ENCODE peak calls at places on chromosome 1, in ten cellular contexts. One of them, this sample, is unnamed.

GRCh38 chr1:228339766-228340685 is 66.6 kb downstream of the TRIM11 start:
- DNase-seq in naive thymus-derived CD4-positive, alpha-beta T cell: no peak
- DNase-seq in right lobe of liver: peak
- DNase-seq in DMS53: no peak
- DNase-seq in stimulated activated CD4-positive, alpha-beta T cell treated with anti-CD3 and anti-CD28 coated beads, TNF-alpha, amount 100 ng/mL, for 4 hours: no peak
- DNase-seq in NCI-H146: no peak
- DNase-seq in NCI-H1092 treated with DMSO at 0.1 percent for 48 hours: no peak
- DNase-seq in GM23338: no peak
- DNase-seq in skeletal muscle cell: no peak
- DNase-seq in left ventricle myocardium inferior: no peak
- DNase-seq in this sample: no peak

GRCh38 chr1:14896381-14897079 is 257.0 kb upstream of the TMEM51 start:
- DNase-seq in left ventricle myocardium inferior: no peak
- DNase-seq in skeletal muscle cell: no peak
- DNase-seq in NCI-H1092 treated with DMSO at 0.1 percent for 48 hours: no peak
- DNase-seq in stimulated activated CD4-positive, alpha-beta T cell treated with anti-CD3 and anti-CD28 coated beads, TNF-alpha, amount 100 ng/mL, for 4 hours: no peak
- DNase-seq in DMS53: no peak
- DNase-seq in GM23338: no peak
- DNase-seq in naive thymus-derived CD4-positive, alpha-beta T cell: no peak
- DNase-seq in NCI-H146: no peak
- DNase-seq in right lobe of liver: no peak
- DNase-seq in this sample: no peak

GRCh38 chr1:68516066-68516465 is 19.2 kb upstream of the DEPDC1 start:
- DNase-seq in naive thymus-derived CD4-positive, alpha-beta T cell: no peak
- DNase-seq in NCI-H1092 treated with DMSO at 0.1 percent for 48 hours: no peak
- DNase-seq in left ventricle myocardium inferior: no peak
- DNase-seq in DMS53: no peak
- DNase-seq in stimulated activated CD4-positive, alpha-beta T cell treated with anti-CD3 and anti-CD28 coated beads, TNF-alpha, amount 100 ng/mL, for 4 hours: no peak
- DNase-seq in right lobe of liver: no peak
- DNase-seq in GM23338: no peak
- DNase-seq in NCI-H146: no peak
- DNase-seq in skeletal muscle cell: peak
- DNase-seq in this sample: no peak

GRCh38 chr1:231100393-231100792 is 60.3 kb upstream of the FAM89A start:
- DNase-seq in NCI-H146: no peak
- DNase-seq in NCI-H1092 treated with DMSO at 0.1 percent for 48 hours: peak
- DNase-seq in stimulated activated CD4-positive, alpha-beta T cell treated with anti-CD3 and anti-CD28 coated beads, TNF-alpha, amount 100 ng/mL, for 4 hours: no peak
- DNase-seq in naive thymus-derived CD4-positive, alpha-beta T cell: no peak
- DNase-seq in GM23338: no peak
- DNase-seq in right lobe of liver: no peak
- DNase-seq in DMS53: no peak
- DNase-seq in left ventricle myocardium inferior: no peak
- DNase-seq in skeletal muscle cell: no peak
- DNase-seq in this sample: peak

GRCh38 chr1:196997428-196997827 is 20.1 kb downstream of the CFHR5 start:
- DNase-seq in GM23338: peak
- DNase-seq in DMS53: no peak
- DNase-seq in NCI-H1092 treated with DMSO at 0.1 percent for 48 hours: no peak
- DNase-seq in NCI-H146: no peak
- DNase-seq in naive thymus-derived CD4-positive, alpha-beta T cell: no peak
- DNase-seq in left ventricle myocardium inferior: no peak
- DNase-seq in right lobe of liver: no peak
- DNase-seq in skeletal muscle cell: peak
- DNase-seq in stimulated activated CD4-positive, alpha-beta T cell treated with anti-CD3 and anti-CD28 coated beads, TNF-alpha, amount 100 ng/mL, for 4 hours: no peak
- DNase-seq in this sample: no peak

GRCh38 chr1:2415801-2416208 is 3.4 kb upstream of the PEX10 start:
- DNase-seq in skeletal muscle cell: no peak
- DNase-seq in DMS53: peak
- DNase-seq in stimulated activated CD4-positive, alpha-beta T cell treated with anti-CD3 and anti-CD28 coated beads, TNF-alpha, amount 100 ng/mL, for 4 hours: no peak
- DNase-seq in naive thymus-derived CD4-positive, alpha-beta T cell: peak
- DNase-seq in right lobe of liver: no peak
- DNase-seq in GM23338: no peak
- DNase-seq in NCI-H1092 treated with DMSO at 0.1 percent for 48 hours: no peak
- DNase-seq in left ventricle myocardium inferior: no peak
- DNase-seq in NCI-H146: peak
- DNase-seq in this sample: no peak

GRCh38 chr1:157230500-157230899 is 92.3 kb upstream of the ETV3 start:
- DNase-seq in right lobe of liver: no peak
- DNase-seq in NCI-H146: no peak
- DNase-seq in stimulated activated CD4-positive, alpha-beta T cell treated with anti-CD3 and anti-CD28 coated beads, TNF-alpha, amount 100 ng/mL, for 4 hours: no peak
- DNase-seq in left ventricle myocardium inferior: no peak
- DNase-seq in skeletal muscle cell: no peak
- DNase-seq in GM23338: no peak
- DNase-seq in naive thymus-derived CD4-positive, alpha-beta T cell: no peak
- DNase-seq in DMS53: no peak
- DNase-seq in NCI-H1092 treated with DMSO at 0.1 percent for 48 hours: no peak
- DNase-seq in this sample: no peak

GRCh38 chr1:18404460-18404859 is 76.3 kb upstream of the KLHDC7A start:
- DNase-seq in skeletal muscle cell: no peak
- DNase-seq in left ventricle myocardium inferior: no peak
- DNase-seq in stimulated activated CD4-positive, alpha-beta T cell treated with anti-CD3 and anti-CD28 coated beads, TNF-alpha, amount 100 ng/mL, for 4 hours: no peak
- DNase-seq in NCI-H1092 treated with DMSO at 0.1 percent for 48 hours: no peak
- DNase-seq in right lobe of liver: no peak
- DNase-seq in DMS53: no peak
- DNase-seq in GM23338: no peak
- DNase-seq in naive thymus-derived CD4-positive, alpha-beta T cell: no peak
- DNase-seq in NCI-H146: no peak
- DNase-seq in this sample: no peak

GRCh38 chr1:23537296-23537993 is 6.4 kb upstream of the E2F2 start:
- DNase-seq in skeletal muscle cell: no peak
- DNase-seq in GM23338: no peak
- DNase-seq in left ventricle myocardium inferior: no peak
- DNase-seq in NCI-H1092 treated with DMSO at 0.1 percent for 48 hours: no peak
- DNase-seq in DMS53: peak
- DNase-seq in NCI-H146: no peak
- DNase-seq in right lobe of liver: no peak
- DNase-seq in stimulated activated CD4-positive, alpha-beta T cell treated with anti-CD3 and anti-CD28 coated beads, TNF-alpha, amount 100 ng/mL, for 4 hours: no peak
- DNase-seq in naive thymus-derived CD4-positive, alpha-beta T cell: no peak
- DNase-seq in this sample: no peak

GRCh38 chr1:197526736-197527371 is 248.4 kb downstream of the DENND1B start:
- DNase-seq in right lobe of liver: no peak
- DNase-seq in GM23338: peak
- DNase-seq in NCI-H1092 treated with DMSO at 0.1 percent for 48 hours: peak
- DNase-seq in DMS53: peak
- DNase-seq in NCI-H146: peak
- DNase-seq in left ventricle myocardium inferior: no peak
- DNase-seq in stimulated activated CD4-positive, alpha-beta T cell treated with anti-CD3 and anti-CD28 coated beads, TNF-alpha, amount 100 ng/mL, for 4 hours: no peak
- DNase-seq in naive thymus-derived CD4-positive, alpha-beta T cell: peak
- DNase-seq in skeletal muscle cell: no peak
- DNase-seq in this sample: no peak

GRCh38 chr1:234849824-234850223 is 239.8 kb upstream of the IRF2BP2 start:
- DNase-seq in skeletal muscle cell: no peak
- DNase-seq in stimulated activated CD4-positive, alpha-beta T cell treated with anti-CD3 and anti-CD28 coated beads, TNF-alpha, amount 100 ng/mL, for 4 hours: no peak
- DNase-seq in NCI-H146: no peak
- DNase-seq in left ventricle myocardium inferior: no peak
- DNase-seq in naive thymus-derived CD4-positive, alpha-beta T cell: no peak
- DNase-seq in NCI-H1092 treated with DMSO at 0.1 percent for 48 hours: no peak
- DNase-seq in right lobe of liver: no peak
- DNase-seq in GM23338: no peak
- DNase-seq in DMS53: peak
- DNase-seq in this sample: no peak

GRCh38 chr1:244012232-244012631 is 38.9 kb upstream of the ZBTB18 start:
- DNase-seq in naive thymus-derived CD4-positive, alpha-beta T cell: no peak
- DNase-seq in DMS53: no peak
- DNase-seq in NCI-H1092 treated with DMSO at 0.1 percent for 48 hours: peak
- DNase-seq in skeletal muscle cell: peak
- DNase-seq in GM23338: peak
- DNase-seq in left ventricle myocardium inferior: no peak
- DNase-seq in NCI-H146: no peak
- DNase-seq in stimulated activated CD4-positive, alpha-beta T cell treated with anti-CD3 and anti-CD28 coated beads, TNF-alpha, amount 100 ng/mL, for 4 hours: no peak
- DNase-seq in right lobe of liver: no peak
- DNase-seq in this sample: no peak

GRCh38 chr1:230641346-230641745 is 935 bp upstream of the COG2 start:
- DNase-seq in skeletal muscle cell: no peak
- DNase-seq in stimulated activated CD4-positive, alpha-beta T cell treated with anti-CD3 and anti-CD28 coated beads, TNF-alpha, amount 100 ng/mL, for 4 hours: no peak
- DNase-seq in left ventricle myocardium inferior: no peak
- DNase-seq in NCI-H146: no peak
- DNase-seq in naive thymus-derived CD4-positive, alpha-beta T cell: no peak
- DNase-seq in DMS53: no peak
- DNase-seq in GM23338: no peak
- DNase-seq in NCI-H1092 treated with DMSO at 0.1 percent for 48 hours: no peak
- DNase-seq in right lobe of liver: no peak
- DNase-seq in this sample: no peak

GRCh38 chr1:236064674-236065508 is at the start of gene NID1:
- DNase-seq in right lobe of liver: peak
- DNase-seq in skeletal muscle cell: peak
- DNase-seq in NCI-H1092 treated with DMSO at 0.1 percent for 48 hours: peak
- DNase-seq in stimulated activated CD4-positive, alpha-beta T cell treated with anti-CD3 and anti-CD28 coated beads, TNF-alpha, amount 100 ng/mL, for 4 hours: no peak
- DNase-seq in NCI-H146: peak
- DNase-seq in left ventricle myocardium inferior: peak
- DNase-seq in DMS53: peak
- DNase-seq in naive thymus-derived CD4-positive, alpha-beta T cell: no peak
- DNase-seq in GM23338: peak
- DNase-seq in this sample: peak

GRCh38 chr1:205983925-205984725 is 19.1 kb downstream of the RAB7B start:
- DNase-seq in NCI-H1092 treated with DMSO at 0.1 percent for 48 hours: peak
- DNase-seq in right lobe of liver: peak
- DNase-seq in GM23338: peak
- DNase-seq in DMS53: peak
- DNase-seq in NCI-H146: peak
- DNase-seq in stimulated activated CD4-positive, alpha-beta T cell treated with anti-CD3 and anti-CD28 coated beads, TNF-alpha, amount 100 ng/mL, for 4 hours: no peak
- DNase-seq in left ventricle myocardium inferior: peak
- DNase-seq in skeletal muscle cell: no peak
- DNase-seq in naive thymus-derived CD4-positive, alpha-beta T cell: no peak
- DNase-seq in this sample: peak

GRCh38 chr1:26019641-26020315 is 1.8 kb upstream of the EXTL1 start:
- DNase-seq in right lobe of liver: no peak
- DNase-seq in skeletal muscle cell: no peak
- DNase-seq in left ventricle myocardium inferior: no peak
- DNase-seq in DMS53: no peak
- DNase-seq in naive thymus-derived CD4-positive, alpha-beta T cell: no peak
- DNase-seq in NCI-H146: no peak
- DNase-seq in GM23338: no peak
- DNase-seq in NCI-H1092 treated with DMSO at 0.1 percent for 48 hours: no peak
- DNase-seq in stimulated activated CD4-positive, alpha-beta T cell treated with anti-CD3 and anti-CD28 coated beads, TNF-alpha, amount 100 ng/mL, for 4 hours: no peak
- DNase-seq in this sample: no peak

GRCh38 chr1:119859647-119860046 is 36.7 kb downstream of the ADAM30 start:
- DNase-seq in NCI-H1092 treated with DMSO at 0.1 percent for 48 hours: no peak
- DNase-seq in right lobe of liver: no peak
- DNase-seq in left ventricle myocardium inferior: no peak
- DNase-seq in GM23338: no peak
- DNase-seq in DMS53: peak
- DNase-seq in NCI-H146: no peak
- DNase-seq in stimulated activated CD4-positive, alpha-beta T cell treated with anti-CD3 and anti-CD28 coated beads, TNF-alpha, amount 100 ng/mL, for 4 hours: no peak
- DNase-seq in naive thymus-derived CD4-positive, alpha-beta T cell: no peak
- DNase-seq in skeletal muscle cell: peak
- DNase-seq in this sample: no peak

GRCh38 chr1:170424346-170424745 is 107.6 kb upstream of the GORAB start:
- DNase-seq in right lobe of liver: no peak
- DNase-seq in skeletal muscle cell: no peak
- DNase-seq in left ventricle myocardium inferior: no peak
- DNase-seq in NCI-H1092 treated with DMSO at 0.1 percent for 48 hours: no peak
- DNase-seq in GM23338: no peak
- DNase-seq in NCI-H146: no peak
- DNase-seq in DMS53: peak
- DNase-seq in naive thymus-derived CD4-positive, alpha-beta T cell: no peak
- DNase-seq in stimulated activated CD4-positive, alpha-beta T cell treated with anti-CD3 and anti-CD28 coated beads, TNF-alpha, amount 100 ng/mL, for 4 hours: no peak
- DNase-seq in this sample: no peak

GRCh38 chr1:69510026-69510425 is 57.7 kb upstream of the LRRC7 start:
- DNase-seq in right lobe of liver: no peak
- DNase-seq in left ventricle myocardium inferior: no peak
- DNase-seq in DMS53: no peak
- DNase-seq in skeletal muscle cell: no peak
- DNase-seq in naive thymus-derived CD4-positive, alpha-beta T cell: no peak
- DNase-seq in NCI-H1092 treated with DMSO at 0.1 percent for 48 hours: no peak
- DNase-seq in GM23338: no peak
- DNase-seq in stimulated activated CD4-positive, alpha-beta T cell treated with anti-CD3 and anti-CD28 coated beads, TNF-alpha, amount 100 ng/mL, for 4 hours: no peak
- DNase-seq in NCI-H146: no peak
- DNase-seq in this sample: no peak

GRCh38 chr1:228364706-228365213 is 41.9 kb downstream of the TRIM11 start:
- DNase-seq in NCI-H1092 treated with DMSO at 0.1 percent for 48 hours: no peak
- DNase-seq in left ventricle myocardium inferior: peak
- DNase-seq in DMS53: no peak
- DNase-seq in NCI-H146: no peak
- DNase-seq in skeletal muscle cell: no peak
- DNase-seq in right lobe of liver: peak
- DNase-seq in GM23338: no peak
- DNase-seq in naive thymus-derived CD4-positive, alpha-beta T cell: no peak
- DNase-seq in stimulated activated CD4-positive, alpha-beta T cell treated with anti-CD3 and anti-CD28 coated beads, TNF-alpha, amount 100 ng/mL, for 4 hours: no peak
- DNase-seq in this sample: no peak

GRCh38 chr1:200658037-200658808 is 11.5 kb downstream of the DDX59 start:
- DNase-seq in left ventricle myocardium inferior: no peak
- DNase-seq in naive thymus-derived CD4-positive, alpha-beta T cell: no peak
- DNase-seq in stimulated activated CD4-positive, alpha-beta T cell treated with anti-CD3 and anti-CD28 coated beads, TNF-alpha, amount 100 ng/mL, for 4 hours: no peak
- DNase-seq in NCI-H146: no peak
- DNase-seq in NCI-H1092 treated with DMSO at 0.1 percent for 48 hours: no peak
- DNase-seq in GM23338: no peak
- DNase-seq in right lobe of liver: no peak
- DNase-seq in skeletal muscle cell: no peak
- DNase-seq in DMS53: no peak
- DNase-seq in this sample: no peak

GRCh38 chr1:164846731-164847691 is 288.0 kb downstream of the PBX1 start:
- DNase-seq in stimulated activated CD4-positive, alpha-beta T cell treated with anti-CD3 and anti-CD28 coated beads, TNF-alpha, amount 100 ng/mL, for 4 hours: no peak
- DNase-seq in right lobe of liver: no peak
- DNase-seq in NCI-H146: no peak
- DNase-seq in naive thymus-derived CD4-positive, alpha-beta T cell: no peak
- DNase-seq in GM23338: no peak
- DNase-seq in left ventricle myocardium inferior: no peak
- DNase-seq in NCI-H1092 treated with DMSO at 0.1 percent for 48 hours: no peak
- DNase-seq in skeletal muscle cell: no peak
- DNase-seq in DMS53: no peak
- DNase-seq in this sample: no peak

GRCh38 chr1:61448934-61449368 is 276.0 kb downstream of the TM2D1 start:
- DNase-seq in left ventricle myocardium inferior: peak
- DNase-seq in stimulated activated CD4-positive, alpha-beta T cell treated with anti-CD3 and anti-CD28 coated beads, TNF-alpha, amount 100 ng/mL, for 4 hours: no peak
- DNase-seq in naive thymus-derived CD4-positive, alpha-beta T cell: no peak
- DNase-seq in skeletal muscle cell: peak
- DNase-seq in GM23338: no peak
- DNase-seq in NCI-H146: no peak
- DNase-seq in DMS53: no peak
- DNase-seq in right lobe of liver: no peak
- DNase-seq in NCI-H1092 treated with DMSO at 0.1 percent for 48 hours: no peak
- DNase-seq in this sample: no peak

GRCh38 chr1:169111472-169111871 is 5.0 kb downstream of the ATP1B1 start:
- DNase-seq in GM23338: no peak
- DNase-seq in NCI-H146: no peak
- DNase-seq in left ventricle myocardium inferior: no peak
- DNase-seq in DMS53: no peak
- DNase-seq in stimulated activated CD4-positive, alpha-beta T cell treated with anti-CD3 and anti-CD28 coated beads, TNF-alpha, amount 100 ng/mL, for 4 hours: no peak
- DNase-seq in right lobe of liver: no peak
- DNase-seq in NCI-H1092 treated with DMSO at 0.1 percent for 48 hours: no peak
- DNase-seq in naive thymus-derived CD4-positive, alpha-beta T cell: no peak
- DNase-seq in skeletal muscle cell: no peak
- DNase-seq in this sample: no peak

GRCh38 chr1:42290130-42290529 is 44.9 kb downstream of the FOXJ3 start:
- DNase-seq in skeletal muscle cell: no peak
- DNase-seq in GM23338: no peak
- DNase-seq in NCI-H1092 treated with DMSO at 0.1 percent for 48 hours: no peak
- DNase-seq in left ventricle myocardium inferior: no peak
- DNase-seq in naive thymus-derived CD4-positive, alpha-beta T cell: no peak
- DNase-seq in NCI-H146: no peak
- DNase-seq in right lobe of liver: no peak
- DNase-seq in stimulated activated CD4-positive, alpha-beta T cell treated with anti-CD3 and anti-CD28 coated beads, TNF-alpha, amount 100 ng/mL, for 4 hours: no peak
- DNase-seq in DMS53: peak
- DNase-seq in this sample: no peak

GRCh38 chr1:226882631-226883409 is 12.4 kb downstream of the PSEN2 start:
- DNase-seq in right lobe of liver: no peak
- DNase-seq in NCI-H1092 treated with DMSO at 0.1 percent for 48 hours: no peak
- DNase-seq in naive thymus-derived CD4-positive, alpha-beta T cell: peak
- DNase-seq in GM23338: no peak
- DNase-seq in NCI-H146: no peak
- DNase-seq in left ventricle myocardium inferior: no peak
- DNase-seq in DMS53: no peak
- DNase-seq in stimulated activated CD4-positive, alpha-beta T cell treated with anti-CD3 and anti-CD28 coated beads, TNF-alpha, amount 100 ng/mL, for 4 hours: no peak
- DNase-seq in skeletal muscle cell: no peak
- DNase-seq in this sample: peak

GRCh38 chr1:162551969-162552683 is 9.4 kb upstream of the UAP1 start:
- DNase-seq in right lobe of liver: no peak
- DNase-seq in naive thymus-derived CD4-positive, alpha-beta T cell: no peak
- DNase-seq in left ventricle myocardium inferior: no peak
- DNase-seq in NCI-H1092 treated with DMSO at 0.1 percent for 48 hours: no peak
- DNase-seq in NCI-H146: no peak
- DNase-seq in skeletal muscle cell: no peak
- DNase-seq in DMS53: no peak
- DNase-seq in stimulated activated CD4-positive, alpha-beta T cell treated with anti-CD3 and anti-CD28 coated beads, TNF-alpha, amount 100 ng/mL, for 4 hours: no peak
- DNase-seq in GM23338: no peak
- DNase-seq in this sample: no peak

GRCh38 chr1:111480682-111481081 is 6.9 kb downstream of the C1orf162 start:
- DNase-seq in GM23338: no peak
- DNase-seq in naive thymus-derived CD4-positive, alpha-beta T cell: no peak
- DNase-seq in left ventricle myocardium inferior: no peak
- DNase-seq in skeletal muscle cell: no peak
- DNase-seq in stimulated activated CD4-positive, alpha-beta T cell treated with anti-CD3 and anti-CD28 coated beads, TNF-alpha, amount 100 ng/mL, for 4 hours: no peak
- DNase-seq in DMS53: no peak
- DNase-seq in NCI-H146: no peak
- DNase-seq in right lobe of liver: no peak
- DNase-seq in NCI-H1092 treated with DMSO at 0.1 percent for 48 hours: no peak
- DNase-seq in this sample: no peak

This sample was measured in NCI-H524.